ENCODE peak calls at places on chromosome 7, in six cellular contexts. One of them, this sample, is unnamed.

GRCh38 chr7:102215281-102215680 is 71.4 kb upstream of the SH2B2 start:
- DNase-seq in activated CD4-positive, alpha-beta T cell treated with anti-CD3 and anti-CD28 coated beads, Interleukin-2, amount 50 U/mL, for 48 hours: no peak
- DNase-seq in SW 1271: no peak
- DNase-seq in Jurkat, Clone E6-1: no peak
- DNase-seq in left ventricle myocardium superior: no peak
- DNase-seq in activated CD8-positive, alpha-beta memory T cell treated with anti-CD3 and anti-CD28 coated beads, Interleukin-2, amount 50 U/mL, for 48 hours: no peak
- DNase-seq in this sample: no peak

GRCh38 chr7:25143763-25144162 is 18.7 kb upstream of the CYCS start:
- DNase-seq in activated CD8-positive, alpha-beta memory T cell treated with anti-CD3 and anti-CD28 coated beads, Interleukin-2, amount 50 U/mL, for 48 hours: no peak
- DNase-seq in activated CD4-positive, alpha-beta T cell treated with anti-CD3 and anti-CD28 coated beads, Interleukin-2, amount 50 U/mL, for 48 hours: no peak
- DNase-seq in left ventricle myocardium superior: no peak
- DNase-seq in SW 1271: no peak
- DNase-seq in Jurkat, Clone E6-1: no peak
- DNase-seq in this sample: no peak

GRCh38 chr7:74544706-74545469 is 91.2 kb downstream of the GTF2IRD1 start:
- DNase-seq in activated CD8-positive, alpha-beta memory T cell treated with anti-CD3 and anti-CD28 coated beads, Interleukin-2, amount 50 U/mL, for 48 hours: peak
- DNase-seq in activated CD4-positive, alpha-beta T cell treated with anti-CD3 and anti-CD28 coated beads, Interleukin-2, amount 50 U/mL, for 48 hours: peak
- DNase-seq in Jurkat, Clone E6-1: peak
- DNase-seq in left ventricle myocardium superior: no peak
- DNase-seq in SW 1271: no peak
- DNase-seq in this sample: peak

GRCh38 chr7:116193329-116194087 is 16.8 kb upstream of the TES start:
- DNase-seq in SW 1271: no peak
- DNase-seq in left ventricle myocardium superior: no peak
- DNase-seq in Jurkat, Clone E6-1: no peak
- DNase-seq in activated CD8-positive, alpha-beta memory T cell treated with anti-CD3 and anti-CD28 coated beads, Interleukin-2, amount 50 U/mL, for 48 hours: no peak
- DNase-seq in activated CD4-positive, alpha-beta T cell treated with anti-CD3 and anti-CD28 coated beads, Interleukin-2, amount 50 U/mL, for 48 hours: no peak
- DNase-seq in this sample: no peak

GRCh38 chr7:106512217-106512616 is 148.7 kb downstream of the CCDC71L start:
- DNase-seq in SW 1271: no peak
- DNase-seq in activated CD4-positive, alpha-beta T cell treated with anti-CD3 and anti-CD28 coated beads, Interleukin-2, amount 50 U/mL, for 48 hours: no peak
- DNase-seq in Jurkat, Clone E6-1: no peak
- DNase-seq in activated CD8-positive, alpha-beta memory T cell treated with anti-CD3 and anti-CD28 coated beads, Interleukin-2, amount 50 U/mL, for 48 hours: no peak
- DNase-seq in left ventricle myocardium superior: no peak
- DNase-seq in this sample: no peak

GRCh38 chr7:131544449-131545425 is 11.7 kb downstream of the PODXL start:
- DNase-seq in activated CD4-positive, alpha-beta T cell treated with anti-CD3 and anti-CD28 coated beads, Interleukin-2, amount 50 U/mL, for 48 hours: no peak
- DNase-seq in activated CD8-positive, alpha-beta memory T cell treated with anti-CD3 and anti-CD28 coated beads, Interleukin-2, amount 50 U/mL, for 48 hours: no peak
- DNase-seq in Jurkat, Clone E6-1: peak
- DNase-seq in left ventricle myocardium superior: no peak
- DNase-seq in SW 1271: no peak
- DNase-seq in this sample: no peak

GRCh38 chr7:107394301-107394700 is 75.6 kb upstream of the GPR22 start:
- DNase-seq in Jurkat, Clone E6-1: no peak
- DNase-seq in left ventricle myocardium superior: no peak
- DNase-seq in activated CD4-positive, alpha-beta T cell treated with anti-CD3 and anti-CD28 coated beads, Interleukin-2, amount 50 U/mL, for 48 hours: no peak
- DNase-seq in SW 1271: no peak
- DNase-seq in activated CD8-positive, alpha-beta memory T cell treated with anti-CD3 and anti-CD28 coated beads, Interleukin-2, amount 50 U/mL, for 48 hours: no peak
- DNase-seq in this sample: no peak

GRCh38 chr7:26995664-26996063 is 100.1 kb downstream of the HOXA1 start:
- DNase-seq in Jurkat, Clone E6-1: no peak
- DNase-seq in activated CD8-positive, alpha-beta memory T cell treated with anti-CD3 and anti-CD28 coated beads, Interleukin-2, amount 50 U/mL, for 48 hours: no peak
- DNase-seq in left ventricle myocardium superior: no peak
- DNase-seq in activated CD4-positive, alpha-beta T cell treated with anti-CD3 and anti-CD28 coated beads, Interleukin-2, amount 50 U/mL, for 48 hours: no peak
- DNase-seq in SW 1271: no peak
- DNase-seq in this sample: no peak

GRCh38 chr7:73521636-73522080 is 435 bp downstream of the BAZ1B start:
- DNase-seq in SW 1271: no peak
- DNase-seq in activated CD4-positive, alpha-beta T cell treated with anti-CD3 and anti-CD28 coated beads, Interleukin-2, amount 50 U/mL, for 48 hours: peak
- DNase-seq in left ventricle myocardium superior: peak
- DNase-seq in Jurkat, Clone E6-1: no peak
- DNase-seq in activated CD8-positive, alpha-beta memory T cell treated with anti-CD3 and anti-CD28 coated beads, Interleukin-2, amount 50 U/mL, for 48 hours: peak
- DNase-seq in this sample: peak

GRCh38 chr7:100865971-100866720 is 1.0 kb upstream of the TRIP6 start:
- DNase-seq in activated CD4-positive, alpha-beta T cell treated with anti-CD3 and anti-CD28 coated beads, Interleukin-2, amount 50 U/mL, for 48 hours: peak
- DNase-seq in left ventricle myocardium superior: peak
- DNase-seq in activated CD8-positive, alpha-beta memory T cell treated with anti-CD3 and anti-CD28 coated beads, Interleukin-2, amount 50 U/mL, for 48 hours: peak
- DNase-seq in Jurkat, Clone E6-1: no peak
- DNase-seq in SW 1271: no peak
- DNase-seq in this sample: no peak

GRCh38 chr7:157851501-157852067 is 514.8 kb downstream of the DNAJB6 start:
- DNase-seq in activated CD4-positive, alpha-beta T cell treated with anti-CD3 and anti-CD28 coated beads, Interleukin-2, amount 50 U/mL, for 48 hours: peak
- DNase-seq in left ventricle myocardium superior: peak
- DNase-seq in activated CD8-positive, alpha-beta memory T cell treated with anti-CD3 and anti-CD28 coated beads, Interleukin-2, amount 50 U/mL, for 48 hours: peak
- DNase-seq in SW 1271: no peak
- DNase-seq in Jurkat, Clone E6-1: peak
- DNase-seq in this sample: no peak

GRCh38 chr7:111835066-111835465 is 272.8 kb upstream of the IMMP2L start:
- DNase-seq in activated CD4-positive, alpha-beta T cell treated with anti-CD3 and anti-CD28 coated beads, Interleukin-2, amount 50 U/mL, for 48 hours: no peak
- DNase-seq in left ventricle myocardium superior: no peak
- DNase-seq in Jurkat, Clone E6-1: no peak
- DNase-seq in SW 1271: no peak
- DNase-seq in activated CD8-positive, alpha-beta memory T cell treated with anti-CD3 and anti-CD28 coated beads, Interleukin-2, amount 50 U/mL, for 48 hours: no peak
- DNase-seq in this sample: no peak

GRCh38 chr7:157865351-157866165 is 528.8 kb downstream of the DNAJB6 start:
- DNase-seq in SW 1271: no peak
- DNase-seq in activated CD8-positive, alpha-beta memory T cell treated with anti-CD3 and anti-CD28 coated beads, Interleukin-2, amount 50 U/mL, for 48 hours: no peak
- DNase-seq in activated CD4-positive, alpha-beta T cell treated with anti-CD3 and anti-CD28 coated beads, Interleukin-2, amount 50 U/mL, for 48 hours: no peak
- DNase-seq in left ventricle myocardium superior: no peak
- DNase-seq in Jurkat, Clone E6-1: no peak
- DNase-seq in this sample: no peak

GRCh38 chr7:26369519-26370385 is 78.1 kb downstream of the SNX10 start:
- DNase-seq in Jurkat, Clone E6-1: peak
- DNase-seq in activated CD8-positive, alpha-beta memory T cell treated with anti-CD3 and anti-CD28 coated beads, Interleukin-2, amount 50 U/mL, for 48 hours: no peak
- DNase-seq in activated CD4-positive, alpha-beta T cell treated with anti-CD3 and anti-CD28 coated beads, Interleukin-2, amount 50 U/mL, for 48 hours: no peak
- DNase-seq in left ventricle myocardium superior: no peak
- DNase-seq in SW 1271: no peak
- DNase-seq in this sample: peak

GRCh38 chr7:90988523-90988922 is 275.7 kb upstream of the FZD1 start:
- DNase-seq in left ventricle myocardium superior: no peak
- DNase-seq in Jurkat, Clone E6-1: no peak
- DNase-seq in SW 1271: no peak
- DNase-seq in activated CD8-positive, alpha-beta memory T cell treated with anti-CD3 and anti-CD28 coated beads, Interleukin-2, amount 50 U/mL, for 48 hours: no peak
- DNase-seq in activated CD4-positive, alpha-beta T cell treated with anti-CD3 and anti-CD28 coated beads, Interleukin-2, amount 50 U/mL, for 48 hours: no peak
- DNase-seq in this sample: no peak

GRCh38 chr7:45036317-45036716 is 36.3 kb downstream of the CCM2 start:
- DNase-seq in SW 1271: no peak
- DNase-seq in left ventricle myocardium superior: no peak
- DNase-seq in Jurkat, Clone E6-1: no peak
- DNase-seq in activated CD8-positive, alpha-beta memory T cell treated with anti-CD3 and anti-CD28 coated beads, Interleukin-2, amount 50 U/mL, for 48 hours: no peak
- DNase-seq in activated CD4-positive, alpha-beta T cell treated with anti-CD3 and anti-CD28 coated beads, Interleukin-2, amount 50 U/mL, for 48 hours: no peak
- DNase-seq in this sample: no peak

GRCh38 chr7:65475734-65476319 is 102.2 kb downstream of the ZNF92 start:
- DNase-seq in activated CD4-positive, alpha-beta T cell treated with anti-CD3 and anti-CD28 coated beads, Interleukin-2, amount 50 U/mL, for 48 hours: no peak
- DNase-seq in activated CD8-positive, alpha-beta memory T cell treated with anti-CD3 and anti-CD28 coated beads, Interleukin-2, amount 50 U/mL, for 48 hours: no peak
- DNase-seq in left ventricle myocardium superior: no peak
- DNase-seq in Jurkat, Clone E6-1: peak
- DNase-seq in SW 1271: peak
- DNase-seq in this sample: no peak

GRCh38 chr7:26510226-26510957 is 218.7 kb downstream of the SNX10 start:
- DNase-seq in left ventricle myocardium superior: no peak
- DNase-seq in SW 1271: no peak
- DNase-seq in Jurkat, Clone E6-1: no peak
- DNase-seq in activated CD4-positive, alpha-beta T cell treated with anti-CD3 and anti-CD28 coated beads, Interleukin-2, amount 50 U/mL, for 48 hours: no peak
- DNase-seq in activated CD8-positive, alpha-beta memory T cell treated with anti-CD3 and anti-CD28 coated beads, Interleukin-2, amount 50 U/mL, for 48 hours: no peak
- DNase-seq in this sample: no peak

GRCh38 chr7:155558961-155559360 is 12.6 kb upstream of the CNPY1 start:
- DNase-seq in Jurkat, Clone E6-1: no peak
- DNase-seq in activated CD8-positive, alpha-beta memory T cell treated with anti-CD3 and anti-CD28 coated beads, Interleukin-2, amount 50 U/mL, for 48 hours: no peak
- DNase-seq in activated CD4-positive, alpha-beta T cell treated with anti-CD3 and anti-CD28 coated beads, Interleukin-2, amount 50 U/mL, for 48 hours: no peak
- DNase-seq in SW 1271: no peak
- DNase-seq in left ventricle myocardium superior: no peak
- DNase-seq in this sample: no peak

GRCh38 chr7:55545496-55545895 is 26.8 kb downstream of the VOPP1 start:
- DNase-seq in SW 1271: no peak
- DNase-seq in activated CD8-positive, alpha-beta memory T cell treated with anti-CD3 and anti-CD28 coated beads, Interleukin-2, amount 50 U/mL, for 48 hours: peak
- DNase-seq in Jurkat, Clone E6-1: no peak
- DNase-seq in left ventricle myocardium superior: peak
- DNase-seq in activated CD4-positive, alpha-beta T cell treated with anti-CD3 and anti-CD28 coated beads, Interleukin-2, amount 50 U/mL, for 48 hours: no peak
- DNase-seq in this sample: peak

This sample was measured in trophoblast cell.